ENCODE peak calls at places on chromosome 19, in seven cellular contexts. One of them, this sample, is unnamed.

GRCh38 chr19:33438016-33438671 is 64.6 kb downstream of the CEBPG start:
- DNase-seq in PC-3: peak; percentile 1
- DNase-seq in esophagus squamous epithelium: no peak
- DNase-seq in cardiac muscle cell: peak; percentile 39
- DNase-seq in fibroblast of the aortic adventitia: peak; percentile 17
- DNase-seq in stomach: no peak
- DNase-seq in PC-9: peak; percentile 14
- DNase-seq in this sample: no peak

GRCh38 chr19:40241809-40242384 is 15.4 kb upstream of the CCNP start:
- DNase-seq in stomach: no peak
- DNase-seq in PC-3: no peak
- DNase-seq in esophagus squamous epithelium: no peak
- DNase-seq in cardiac muscle cell: peak; percentile 94
- DNase-seq in PC-9: no peak
- DNase-seq in fibroblast of the aortic adventitia: peak; percentile 94
- DNase-seq in this sample: no peak

GRCh38 chr19:13220847-13221246 is 70.6 kb downstream of the IER2 start:
- DNase-seq in esophagus squamous epithelium: no peak
- DNase-seq in stomach: no peak
- DNase-seq in cardiac muscle cell: no peak
- DNase-seq in PC-9: no peak
- DNase-seq in PC-3: no peak
- DNase-seq in fibroblast of the aortic adventitia: no peak
- DNase-seq in this sample: no peak

GRCh38 chr19:4695224-4695731 is 25.1 kb upstream of the MYDGF start:
- DNase-seq in stomach: no peak
- DNase-seq in PC-9: no peak
- DNase-seq in PC-3: no peak
- DNase-seq in cardiac muscle cell: no peak
- DNase-seq in esophagus squamous epithelium: no peak
- DNase-seq in fibroblast of the aortic adventitia: no peak
- DNase-seq in this sample: no peak

GRCh38 chr19:16605552-16605951 is 22.5 kb downstream of the MED26 start:
- DNase-seq in esophagus squamous epithelium: no peak
- DNase-seq in stomach: no peak
- DNase-seq in PC-9: no peak
- DNase-seq in cardiac muscle cell: no peak
- DNase-seq in PC-3: no peak
- DNase-seq in fibroblast of the aortic adventitia: no peak
- DNase-seq in this sample: no peak

GRCh38 chr19:33339016-33339749 is 34.3 kb upstream of the CEBPG start:
- DNase-seq in PC-9: no peak
- DNase-seq in cardiac muscle cell: no peak
- DNase-seq in esophagus squamous epithelium: no peak
- DNase-seq in fibroblast of the aortic adventitia: no peak
- DNase-seq in stomach: no peak
- DNase-seq in PC-3: peak; percentile 84
- DNase-seq in this sample: peak; percentile 78

GRCh38 chr19:29372461-29372860 is 153.3 kb upstream of the VSTM2B start:
- DNase-seq in PC-3: no peak
- DNase-seq in PC-9: no peak
- DNase-seq in esophagus squamous epithelium: no peak
- DNase-seq in stomach: no peak
- DNase-seq in cardiac muscle cell: no peak
- DNase-seq in fibroblast of the aortic adventitia: no peak
- DNase-seq in this sample: no peak

GRCh38 chr19:29375429-29376093 is 150.2 kb upstream of the VSTM2B start:
- DNase-seq in fibroblast of the aortic adventitia: no peak
- DNase-seq in PC-9: no peak
- DNase-seq in PC-3: no peak
- DNase-seq in stomach: peak; percentile 9
- DNase-seq in cardiac muscle cell: no peak
- DNase-seq in esophagus squamous epithelium: no peak
- DNase-seq in this sample: no peak

GRCh38 chr19:1270168-1270853 is 1.2 kb downstream of the CIRBP start:
- DNase-seq in esophagus squamous epithelium: no peak
- DNase-seq in stomach: no peak
- DNase-seq in PC-9: no peak
- DNase-seq in PC-3: peak; percentile 51
- DNase-seq in fibroblast of the aortic adventitia: no peak
- DNase-seq in cardiac muscle cell: no peak
- DNase-seq in this sample: no peak

GRCh38 chr19:51810228-51810627 is 15.3 kb downstream of the FPR3 start:
- DNase-seq in fibroblast of the aortic adventitia: peak; percentile 44
- DNase-seq in esophagus squamous epithelium: no peak
- DNase-seq in PC-9: no peak
- DNase-seq in cardiac muscle cell: no peak
- DNase-seq in PC-3: peak; percentile 71
- DNase-seq in stomach: no peak
- DNase-seq in this sample: no peak

DNA sequence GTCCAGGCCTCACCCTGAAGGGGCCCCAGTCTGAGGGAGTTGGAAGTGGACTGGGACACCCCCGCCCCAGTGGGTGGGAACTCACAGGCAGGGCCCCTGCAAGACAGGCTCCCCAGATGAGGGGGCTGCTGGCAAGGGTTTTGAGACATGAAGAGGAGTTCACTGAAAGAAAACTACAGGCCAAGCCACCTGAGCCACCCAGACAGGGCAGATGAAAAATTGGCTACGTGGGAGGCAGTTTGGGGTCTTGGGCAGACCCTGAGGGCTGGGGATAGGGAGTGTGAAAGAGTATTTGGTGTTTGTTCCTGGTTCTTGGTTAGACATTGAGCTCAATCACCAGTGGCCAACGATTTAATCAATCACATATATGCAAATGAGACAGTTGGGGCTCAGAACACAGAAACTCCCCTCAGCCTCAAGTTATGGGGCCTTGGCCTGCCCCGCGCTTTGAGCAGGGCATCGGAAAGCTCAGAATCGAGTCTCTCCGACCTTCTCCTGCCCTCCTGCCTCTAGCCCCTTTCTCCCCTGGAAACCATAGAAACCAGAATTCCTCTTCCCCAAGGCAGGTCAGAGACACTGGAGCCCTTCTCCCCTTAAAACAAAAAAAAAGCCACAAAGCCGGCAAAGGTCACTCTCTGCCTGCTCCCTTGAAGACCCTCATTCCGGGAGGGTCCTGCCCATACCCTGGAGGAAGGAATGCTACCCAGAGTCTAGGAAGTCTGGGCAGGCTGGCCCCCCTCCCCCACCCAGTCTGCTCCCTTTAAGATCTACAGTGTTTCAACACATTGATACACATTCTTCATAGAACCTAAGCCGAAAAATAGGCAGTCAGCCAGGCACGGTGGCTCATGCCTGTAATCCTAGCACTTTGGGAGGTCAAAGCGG is 1.3 kb upstream of the ISYNA1 start:
- DNase-seq in fibroblast of the aortic adventitia: peak; percentile 45
- DNase-seq in esophagus squamous epithelium: no peak
- DNase-seq in cardiac muscle cell: peak; percentile 74
- DNase-seq in PC-3: peak; percentile 50
- DNase-seq in PC-9: no peak
- DNase-seq in stomach: peak; percentile 58
- DNase-seq in this sample: peak; percentile 80
- TF ChIP-seq CTCF in fibroblast of the aortic adventitia: no peak
- TF ChIP-seq CTCF in esophagus squamous epithelium: no peak
- TF ChIP-seq CTCF in cardiac muscle cell: no peak
- TF ChIP-seq CTCF in PC-3: no peak
- TF ChIP-seq CTCF in PC-9: no peak
- TF ChIP-seq CTCF in stomach: no peak
- TF ChIP-seq CTCF in this sample: no peak

GRCh38 chr19:36363845-36364244 is 15.2 kb downstream of the ZFP14 start:
- DNase-seq in PC-3: no peak
- DNase-seq in cardiac muscle cell: no peak
- DNase-seq in esophagus squamous epithelium: no peak
- DNase-seq in fibroblast of the aortic adventitia: no peak
- DNase-seq in stomach: no peak
- DNase-seq in PC-9: no peak
- DNase-seq in this sample: no peak
- H3K4me3 ChIP-seq in PC-3: no peak overlapping the region
- H3K4me3 ChIP-seq in cardiac muscle cell: no peak overlapping the region
- H3K4me3 ChIP-seq in esophagus squamous epithelium: no peak overlapping the region
- H3K4me3 ChIP-seq in fibroblast of the aortic adventitia: no peak overlapping the region
- H3K4me3 ChIP-seq in stomach: no peak overlapping the region
- H3K4me3 ChIP-seq in PC-9: no peak overlapping the region
- H3K4me3 ChIP-seq in this sample: no peak overlapping the region

GRCh38 chr19:54096642-54097106 is 3.9 kb downstream of the OSCAR start:
- DNase-seq in esophagus squamous epithelium: no peak
- DNase-seq in PC-3: peak; percentile 25
- DNase-seq in stomach: no peak
- DNase-seq in cardiac muscle cell: peak; percentile 60
- DNase-seq in fibroblast of the aortic adventitia: peak; percentile 59
- DNase-seq in PC-9: no peak
- DNase-seq in this sample: peak; percentile 29
- TF ChIP-seq CTCF in esophagus squamous epithelium: no peak
- TF ChIP-seq CTCF in PC-3: peak; percentile 52
- TF ChIP-seq CTCF in stomach: no peak
- TF ChIP-seq CTCF in cardiac muscle cell: peak; percentile 41
- TF ChIP-seq CTCF in fibroblast of the aortic adventitia: peak; percentile 48
- TF ChIP-seq CTCF in PC-9: no peak
- TF ChIP-seq CTCF in this sample: peak; percentile 52

DNA sequence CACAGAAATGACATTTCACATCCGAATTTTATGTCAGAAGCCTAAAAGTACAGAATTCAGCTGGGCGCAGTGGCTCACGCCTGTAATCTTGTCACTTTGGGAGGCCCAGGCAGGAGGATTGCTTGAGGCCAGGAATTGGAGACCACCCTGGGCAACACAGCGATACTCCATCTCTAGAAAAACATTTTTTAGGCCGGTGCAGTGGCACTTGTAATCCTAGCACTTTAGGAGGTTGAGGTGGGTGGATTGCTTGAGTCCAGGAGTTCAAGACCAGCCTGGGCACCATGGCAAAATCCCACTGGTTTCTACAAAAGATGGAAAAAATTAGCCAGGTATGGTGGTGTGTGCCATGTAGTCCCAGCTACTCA is 15.3 kb downstream of the NOP53 start:
- DNase-seq in PC-9: no peak
- DNase-seq in fibroblast of the aortic adventitia: no peak
- DNase-seq in stomach: no peak
- DNase-seq in cardiac muscle cell: no peak
- DNase-seq in PC-3: no peak
- DNase-seq in esophagus squamous epithelium: no peak
- DNase-seq in this sample: no peak
- H3K4me3 ChIP-seq in PC-9: no peak overlapping the region
- H3K4me3 ChIP-seq in fibroblast of the aortic adventitia: no peak overlapping the region
- H3K4me3 ChIP-seq in stomach: no peak overlapping the region
- H3K4me3 ChIP-seq in cardiac muscle cell: no peak overlapping the region
- H3K4me3 ChIP-seq in PC-3: no peak overlapping the region
- H3K4me3 ChIP-seq in esophagus squamous epithelium: no peak overlapping the region
- H3K4me3 ChIP-seq in this sample: no peak overlapping the region